ENCODE peak calls at places on chromosomes 11 and 22, in four cellular contexts. One of them, this sample, is unnamed.

GRCh38 chr11:96055706-96056387 is 131.9 kb upstream of the MTMR2 start:
- DNase-seq in mammary epithelial cell: peak; percentile 26
- DNase-seq in NCI-H774: no peak
- DNase-seq in activated T-cell treated with anti-CD3 and anti-CD28 coated beads, Interleukin-2, amount 50 U/mL, for 1 hour: peak; percentile 41
- DNase-seq in this sample: no peak

GRCh38 chr22:46245515-46245914 is 4.6 kb downstream of the CDPF1 start:
- DNase-seq in mammary epithelial cell: no peak
- DNase-seq in NCI-H774: no peak
- DNase-seq in activated T-cell treated with anti-CD3 and anti-CD28 coated beads, Interleukin-2, amount 50 U/mL, for 1 hour: no peak
- DNase-seq in this sample: no peak

GRCh38 chr11:102469196-102469821 is 16.7 kb upstream of the TMEM123 start:
- DNase-seq in mammary epithelial cell: no peak
- DNase-seq in NCI-H774: no peak
- DNase-seq in activated T-cell treated with anti-CD3 and anti-CD28 coated beads, Interleukin-2, amount 50 U/mL, for 1 hour: no peak
- DNase-seq in this sample: no peak

GRCh38 chr11:44936951-44937543 is 13.6 kb downstream of the TP53I11 start:
- DNase-seq in mammary epithelial cell: no peak
- DNase-seq in NCI-H774: no peak
- DNase-seq in activated T-cell treated with anti-CD3 and anti-CD28 coated beads, Interleukin-2, amount 50 U/mL, for 1 hour: no peak
- DNase-seq in this sample: no peak

GRCh38 chr11:116078101-116078561 is 573.9 kb upstream of the CADM1 start:
- DNase-seq in mammary epithelial cell: no peak
- DNase-seq in NCI-H774: peak; percentile 53
- DNase-seq in activated T-cell treated with anti-CD3 and anti-CD28 coated beads, Interleukin-2, amount 50 U/mL, for 1 hour: no peak
- DNase-seq in this sample: no peak

GRCh38 chr11:11620251-11620965 is 1.4 kb downstream of the GALNT18 start:
- DNase-seq in mammary epithelial cell: peak; percentile 68
- DNase-seq in NCI-H774: peak; percentile 34
- DNase-seq in activated T-cell treated with anti-CD3 and anti-CD28 coated beads, Interleukin-2, amount 50 U/mL, for 1 hour: no peak
- DNase-seq in this sample: peak; percentile 65

GRCh38 chr11:120089036-120090001 is 48.6 kb downstream of the TRIM29 start:
- DNase-seq in mammary epithelial cell: no peak
- DNase-seq in NCI-H774: no peak
- DNase-seq in activated T-cell treated with anti-CD3 and anti-CD28 coated beads, Interleukin-2, amount 50 U/mL, for 1 hour: no peak
- DNase-seq in this sample: no peak

GRCh38 chr22:41524809-41525449 is 19.3 kb downstream of the POLR3H start:
- DNase-seq in mammary epithelial cell: no peak
- DNase-seq in NCI-H774: no peak
- DNase-seq in activated T-cell treated with anti-CD3 and anti-CD28 coated beads, Interleukin-2, amount 50 U/mL, for 1 hour: peak; percentile 61
- DNase-seq in this sample: peak; percentile 73

GRCh38 chr11:123601136-123601535 is 53.3 kb downstream of the SCN3B start:
- DNase-seq in mammary epithelial cell: no peak
- DNase-seq in NCI-H774: no peak
- DNase-seq in activated T-cell treated with anti-CD3 and anti-CD28 coated beads, Interleukin-2, amount 50 U/mL, for 1 hour: no peak
- DNase-seq in this sample: no peak

GRCh38 chr11:94831529-94831928 is 63.4 kb downstream of the AMOTL1 start:
- DNase-seq in mammary epithelial cell: no peak
- DNase-seq in NCI-H774: no peak
- DNase-seq in activated T-cell treated with anti-CD3 and anti-CD28 coated beads, Interleukin-2, amount 50 U/mL, for 1 hour: no peak
- DNase-seq in this sample: no peak

GRCh38 chr11:71284525-71285092 is 32.2 kb upstream of the SHANK2 start:
- DNase-seq in mammary epithelial cell: no peak
- DNase-seq in NCI-H774: no peak
- DNase-seq in activated T-cell treated with anti-CD3 and anti-CD28 coated beads, Interleukin-2, amount 50 U/mL, for 1 hour: no peak
- DNase-seq in this sample: no peak

GRCh38 chr11:32893091-32893946 is 708 bp downstream of the QSER1 start:
- DNase-seq in mammary epithelial cell: peak; percentile 27
- DNase-seq in NCI-H774: peak; percentile 36
- DNase-seq in activated T-cell treated with anti-CD3 and anti-CD28 coated beads, Interleukin-2, amount 50 U/mL, for 1 hour: peak; percentile 67
- DNase-seq in this sample: peak; percentile 83

GRCh38 chr11:72771507-72771906 is 19.3 kb upstream of the ARAP1 start:
- DNase-seq in mammary epithelial cell: no peak
- DNase-seq in NCI-H774: no peak
- DNase-seq in activated T-cell treated with anti-CD3 and anti-CD28 coated beads, Interleukin-2, amount 50 U/mL, for 1 hour: no peak
- DNase-seq in this sample: no peak

GRCh38 chr11:128550967-128551522 is 36.3 kb downstream of the ETS1 start:
- DNase-seq in mammary epithelial cell: no peak
- DNase-seq in NCI-H774: no peak
- DNase-seq in activated T-cell treated with anti-CD3 and anti-CD28 coated beads, Interleukin-2, amount 50 U/mL, for 1 hour: no peak
- DNase-seq in this sample: no peak

GRCh38 chr11:9771126-9771624 is 107.3 kb downstream of the SWAP70 start:
- DNase-seq in mammary epithelial cell: no peak
- DNase-seq in NCI-H774: no peak
- DNase-seq in activated T-cell treated with anti-CD3 and anti-CD28 coated beads, Interleukin-2, amount 50 U/mL, for 1 hour: no peak
- DNase-seq in this sample: no peak

GRCh38 chr22:36853407-36854099 is 7.3 kb upstream of the NCF4 start:
- DNase-seq in mammary epithelial cell: no peak
- DNase-seq in NCI-H774: peak; percentile 0
- DNase-seq in activated T-cell treated with anti-CD3 and anti-CD28 coated beads, Interleukin-2, amount 50 U/mL, for 1 hour: peak; percentile 87
- DNase-seq in this sample: no peak

This sample was measured in Peyer's patch.